ENCODE peak calls at places on chromosomes 6 and 20, in seven cellular contexts. B, V, O, S, J, X and P are unnamed samples.

GRCh38 chr6:136326038-136326561 is 36.5 kb upstream of the BCLAF1 start:
- DNase-seq in B (no peak), V (no peak), O (no peak), S (no peak), J (peak), X (no peak), P (no peak)

GRCh38 chr20:4555188-4555893 is 166.4 kb upstream of the PRND start:
- DNase-seq in B (no peak), V (no peak), O (peak), S (no peak), J (no peak), X (peak), P (no peak)

GRCh38 chr6:43842964-43843645 is 73.1 kb downstream of the VEGFA start:
- DNase-seq in B (no peak), V (no peak), O (no peak), S (no peak), J (no peak), X (peak), P (no peak)

GRCh38 chr20:56187791-56188190 is 60.7 kb upstream of the MC3R start:
- DNase-seq in B (no peak), V (peak), O (no peak), S (no peak), J (no peak), X (peak), P (no peak)

GRCh38 chr6:145758086-145758485 is 22.8 kb upstream of the EPM2A start:
- DNase-seq in B (no peak), V (no peak), O (no peak), S (no peak), J (no peak), X (no peak), P (no peak)

GRCh38 chr20:62595491-62595890 is 46.8 kb upstream of the SLCO4A1 start:
- DNase-seq in B (no peak), V (no peak), O (peak), S (no peak), J (no peak), X (peak), P (no peak)

GRCh38 chr20:39835040-39835842 is 853.8 kb downstream of the MAFB start:
- DNase-seq in B (no peak), V (no peak), O (no peak), S (no peak), J (no peak), X (no peak), P (no peak)

GRCh38 chr6:39707962-39708683 is 17.1 kb downstream of the KIF6 start:
- DNase-seq in B (no peak), V (no peak), O (no peak), S (no peak), J (no peak), X (no peak), P (no peak)

GRCh38 chr6:162907876-162908481 is 180.2 kb downstream of the PACRG start:
- DNase-seq in B (no peak), V (no peak), O (peak), S (no peak), J (no peak), X (peak), P (no peak)

GRCh38 chr6:3221579-3221978 is 5.9 kb downstream of the TUBB2B start:
- DNase-seq in B (no peak), V (no peak), O (no peak), S (no peak), J (no peak), X (no peak), P (no peak)

GRCh38 chr6:128370072-128370471 is 150.3 kb downstream of the PTPRK start:
- DNase-seq in B (no peak), V (no peak), O (peak), S (no peak), J (no peak), X (no peak), P (no peak)

GRCh38 chr6:113953346-113953745 is 17.6 kb downstream of the HDAC2 start:
- DNase-seq in B (no peak), V (no peak), O (no peak), S (no peak), J (no peak), X (no peak), P (no peak)

GRCh38 chr6:10759312-10759839 is 11.8 kb downstream of the TMEM14B start:
- DNase-seq in B (no peak), V (no peak), O (peak), S (no peak), J (peak), X (peak), P (no peak)

GRCh38 chr6:84061613-84062398 is 28.2 kb downstream of the MRAP2 start:
- DNase-seq in B (no peak), V (no peak), O (no peak), S (no peak), J (no peak), X (no peak), P (no peak)

GRCh38 chr20:31474097-31474436 is 860 bp downstream of the DEFB124 start:
- DNase-seq in B (no peak), V (no peak), O (no peak), S (no peak), J (no peak), X (no peak), P (no peak)

GRCh38 chr6:89564752-89565427 is 73.7 kb downstream of the LYRM2 start:
- DNase-seq in B (no peak), V (no peak), O (no peak), S (no peak), J (peak), X (no peak), P (no peak)

GRCh38 chr20:3045042-3045815 is 623 bp upstream of the MRPS26 start:
- DNase-seq in B (no peak), V (no peak), O (peak), S (peak), J (peak), X (peak), P (no peak)

GRCh38 chr6:148027201-148027600 is 315.4 kb upstream of the SASH1 start:
- DNase-seq in B (no peak), V (no peak), O (no peak), S (no peak), J (no peak), X (no peak), P (no peak)

GRCh38 chr6:35295521-35296315 is 1.9 kb upstream of the DEF6 start:
- DNase-seq in B (no peak), V (no peak), O (no peak), S (no peak), J (no peak), X (no peak), P (no peak)

GRCh38 chr6:11392778-11393507 is 144.6 kb upstream of the TMEM170B start:
- DNase-seq in B (no peak), V (no peak), O (no peak), S (no peak), J (no peak), X (no peak), P (no peak)

GRCh38 chr6:169239181-169239580 is 14.5 kb downstream of the THBS2 start:
- DNase-seq in B (no peak), V (no peak), O (no peak), S (no peak), J (no peak), X (no peak), P (no peak)

GRCh38 chr6:110054664-110055386 is 76.7 kb downstream of the GPR6 start:
- DNase-seq in B (peak), V (no peak), O (no peak), S (no peak), J (no peak), X (no peak), P (no peak)

GRCh38 chr20:57629976-57630525 is 9.8 kb upstream of the ZBP1 start:
- DNase-seq in B (no peak), V (no peak), O (no peak), S (no peak), J (no peak), X (no peak), P (no peak)

GRCh38 chr6:35719830-35720733 is 16.8 kb upstream of the ARMC12 start:
- DNase-seq in B (no peak), V (peak), O (no peak), S (no peak), J (peak), X (no peak), P (no peak)

GRCh38 chr20:9686001-9686400 is 152.9 kb downstream of the PAK5 start:
- DNase-seq in B (no peak), V (no peak), O (no peak), S (no peak), J (no peak), X (no peak), P (no peak)

GRCh38 chr20:63500151-63500901 is 1.4 kb upstream of the EEF1A2 start:
- DNase-seq in B (no peak), V (no peak), O (no peak), S (no peak), J (peak), X (no peak), P (no peak)

GRCh38 chr20:38169636-38170035 is 4.6 kb upstream of the TGM2 start:
- DNase-seq in B (no peak), V (no peak), O (no peak), S (no peak), J (no peak), X (no peak), P (no peak)

GRCh38 chr6:26311012-26311384 is 54.0 kb upstream of the BTN3A2 start:
- DNase-seq in B (no peak), V (no peak), O (no peak), S (no peak), J (no peak), X (peak), P (no peak)

GRCh38 chr6:167827588-167828324 is 1.0 kb downstream of the AFDN start:
- DNase-seq in B (no peak), V (peak), O (no peak), S (no peak), J (peak), X (peak), P (no peak)

GRCh38 chr6:53065266-53066058 is at the start of gene FBXO9:
- DNase-seq in B (no peak), V (peak), O (no peak), S (peak), J (peak), X (no peak), P (peak)

GRCh38 chr6:139577991-139578604 is 203.7 kb upstream of the CITED2 start:
- DNase-seq in B (no peak), V (no peak), O (peak), S (no peak), J (no peak), X (no peak), P (no peak)

GRCh38 chr6:22147983-22148797 is 148.6 kb downstream of the PRL start:
- DNase-seq in B (no peak), V (peak), O (peak), S (no peak), J (peak), X (peak), P (no peak)